ENCODE peak calls at places on chromosomes 12 and 14, in seven cellular contexts. K, H, Q, S, U, W and A are unnamed samples.

GRCh38 chr14:27372771-27373170 is 774.9 kb upstream of the NOVA1 start:
- DNase-seq in H (no peak), K (no peak), W (no peak), Q (no peak), S (no peak), U (no peak), A (no peak)

GRCh38 chr12:105457026-105457425 is 126.5 kb downstream of the C12orf75 start:
- DNase-seq in W (no peak), H (no peak), S (no peak), K (no peak), U (no peak), Q (no peak), A (no peak)

GRCh38 chr12:6961278-6961694 is 9.2 kb downstream of the PHB2 start:
- DNase-seq in K (peak; percentile 73), W (no peak), S (peak; percentile 81), H (peak; percentile 78), U (no peak), Q (peak; percentile 80), A (peak; percentile 66)

GRCh38 chr14:63045612-63046320 is 508 bp upstream of the KCNH5 start:
- DNase-seq in W (peak; percentile 23), H (peak; percentile 21), S (peak; percentile 18), U (peak; percentile 86), Q (peak; percentile 13), K (peak; percentile 42), A (peak; percentile 1)

GRCh38 chr14:72621387-72622065 is 272.4 kb downstream of the DPF3 start:
- DNase-seq in Q (no peak), U (no peak), S (no peak), W (no peak), H (no peak), K (no peak), A (no peak)

GRCh38 chr14:34173916-34174315 is 223.0 kb upstream of the EGLN3 start:
- DNase-seq in K (no peak), H (no peak), S (no peak), Q (no peak), U (no peak), W (no peak), A (no peak)

GRCh38 chr12:9872743-9873142 is 3.6 kb upstream of the CLEC2B start:
- DNase-seq in W (no peak), S (no peak), K (peak; percentile 84), Q (no peak), U (peak; percentile 75), H (no peak), A (no peak)

GRCh38 chr12:24380122-24380521 is 430.7 kb upstream of the SOX5 start:
- DNase-seq in Q (no peak), K (no peak), H (peak; percentile 45), W (no peak), U (no peak), S (no peak), A (no peak)

GRCh38 chr12:115341442-115341841 is 657.5 kb upstream of the TBX3 start:
- DNase-seq in H (peak; percentile 100), Q (peak; percentile 84), S (peak; percentile 82), U (no peak), W (peak; percentile 100), K (peak; percentile 100), A (peak; percentile 96)

GRCh38 chr14:22178330-22178981 is 410.6 kb downstream of the DAD1 start:
- DNase-seq in U (no peak), Q (no peak), K (no peak), W (peak; percentile 9), H (peak; percentile 14), S (no peak), A (no peak)

GRCh38 chr12:15534870-15535269 is 212.6 kb downstream of the PTPRO start:
- DNase-seq in S (no peak), W (peak; percentile 48), Q (no peak), K (no peak), U (no peak), H (peak; percentile 80), A (peak; percentile 53)
- H3K4me3 ChIP-seq in S (no peak overlapping the region), W (no peak overlapping the region), Q (no peak overlapping the region), K (no peak overlapping the region), U (no peak overlapping the region), H (no peak overlapping the region), A (no peak overlapping the region)

GRCh38 chr14:99575043-99576023 is 28.7 kb downstream of the CCDC85C start:
- DNase-seq in S (no peak), W (peak; percentile 19), H (no peak), K (peak; percentile 26), Q (no peak), U (peak; percentile 71), A (peak; percentile 43)
- TF ChIP-seq CTCF in S (peak; percentile 20), W (peak; percentile 22), H (no peak), K (peak; percentile 30), Q (no peak), U (peak; percentile 62), A (peak; percentile 18)

GRCh38 chr12:62631531-62632520 is 165.2 kb downstream of the MON2 start:
- DNase-seq in S (peak; percentile 76), Q (peak; percentile 55), U (peak; percentile 55), W (peak; percentile 97), H (peak; percentile 90), K (peak; percentile 44), A (peak; percentile 96)
- H3K4me3 ChIP-seq in S (peak overlapping the region; percentile 43), Q (peak overlapping the region; percentile 73), U (peak overlapping the region; percentile 65), W (peak overlapping the region; percentile 56), H (peak overlapping the region; percentile 53), K (peak overlapping the region; percentile 14), A (peak overlapping the region; percentile 28)

GRCh38 chr14:85280074-85280473 is 249.9 kb upstream of the FLRT2 start:
- DNase-seq in W (no peak), K (peak; percentile 24), S (no peak), H (peak; percentile 16), Q (no peak), U (no peak), A (no peak)

GRCh38 chr14:85273099-85273677 is 256.8 kb upstream of the FLRT2 start:
- DNase-seq in U (no peak), Q (no peak), S (no peak), K (no peak), H (no peak), W (peak; percentile 33), A (peak; percentile 9)

GRCh38 chr14:85279407-85279806 is 250.5 kb upstream of the FLRT2 start:
- DNase-seq in K (no peak), U (no peak), S (no peak), H (no peak), Q (no peak), W (no peak), A (no peak)

GRCh38 chr14:85273952-85274351 is 256.0 kb upstream of the FLRT2 start:
- DNase-seq in U (no peak), W (no peak), H (no peak), K (no peak), Q (no peak), S (no peak), A (no peak)

DNA sequence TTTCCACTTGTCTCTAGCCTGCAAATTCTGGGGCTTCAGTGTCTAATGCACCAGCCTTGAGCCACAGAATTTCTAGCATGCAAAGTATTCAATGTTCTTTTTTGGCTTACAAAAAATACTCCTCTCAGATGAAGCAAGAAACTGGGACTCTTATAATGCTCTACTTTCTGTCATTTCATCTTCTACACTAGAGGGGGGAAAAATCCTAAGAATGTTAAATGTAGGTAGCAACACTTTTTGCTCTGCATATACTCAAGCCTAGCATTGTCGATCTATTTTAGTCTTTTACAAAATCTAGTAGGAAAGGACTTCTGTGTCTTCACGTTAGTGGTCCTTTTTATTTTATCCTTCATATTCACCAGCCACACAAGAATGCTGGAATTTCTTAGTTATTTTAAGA is 253.1 kb upstream of the FLRT2 start:
- DNase-seq in U (no peak), Q (no peak), H (no peak), K (no peak), S (no peak), W (peak; percentile 53), A (peak; percentile 12)
- TF ChIP-seq CTCF in U (no peak), Q (no peak), H (no peak), K (no peak), S (no peak), W (peak; percentile 9), A (no peak)

DNA sequence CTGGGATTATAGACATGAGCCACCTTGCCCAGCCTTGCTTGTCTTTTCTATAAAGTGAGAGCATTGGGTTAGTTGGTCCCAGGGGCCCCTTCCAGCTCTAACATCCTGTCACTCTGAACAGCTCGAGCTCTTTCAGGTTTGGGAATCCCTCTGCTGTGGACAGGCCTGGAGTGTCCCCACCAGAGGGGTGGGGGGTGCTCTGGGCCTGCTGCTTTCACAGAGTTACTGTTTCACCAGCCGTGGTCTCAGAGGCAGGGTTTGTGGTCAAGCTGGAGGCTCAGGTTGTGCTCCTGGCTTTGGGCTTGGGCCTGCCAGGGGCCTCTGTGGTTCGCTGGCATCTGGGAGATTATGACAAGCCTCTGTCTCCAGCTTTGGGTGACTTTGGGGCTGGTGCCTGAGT is 59.7 kb downstream of the FBXL14 start:
- DNase-seq in W (no peak), H (no peak), S (no peak), U (no peak), Q (no peak), K (no peak), A (no peak)
- H3K4me3 ChIP-seq in W (no peak overlapping the region), H (peak overlapping the region; percentile 1), S (no peak overlapping the region), U (no peak overlapping the region), Q (no peak overlapping the region), K (no peak overlapping the region), A (no peak overlapping the region)

DNA sequence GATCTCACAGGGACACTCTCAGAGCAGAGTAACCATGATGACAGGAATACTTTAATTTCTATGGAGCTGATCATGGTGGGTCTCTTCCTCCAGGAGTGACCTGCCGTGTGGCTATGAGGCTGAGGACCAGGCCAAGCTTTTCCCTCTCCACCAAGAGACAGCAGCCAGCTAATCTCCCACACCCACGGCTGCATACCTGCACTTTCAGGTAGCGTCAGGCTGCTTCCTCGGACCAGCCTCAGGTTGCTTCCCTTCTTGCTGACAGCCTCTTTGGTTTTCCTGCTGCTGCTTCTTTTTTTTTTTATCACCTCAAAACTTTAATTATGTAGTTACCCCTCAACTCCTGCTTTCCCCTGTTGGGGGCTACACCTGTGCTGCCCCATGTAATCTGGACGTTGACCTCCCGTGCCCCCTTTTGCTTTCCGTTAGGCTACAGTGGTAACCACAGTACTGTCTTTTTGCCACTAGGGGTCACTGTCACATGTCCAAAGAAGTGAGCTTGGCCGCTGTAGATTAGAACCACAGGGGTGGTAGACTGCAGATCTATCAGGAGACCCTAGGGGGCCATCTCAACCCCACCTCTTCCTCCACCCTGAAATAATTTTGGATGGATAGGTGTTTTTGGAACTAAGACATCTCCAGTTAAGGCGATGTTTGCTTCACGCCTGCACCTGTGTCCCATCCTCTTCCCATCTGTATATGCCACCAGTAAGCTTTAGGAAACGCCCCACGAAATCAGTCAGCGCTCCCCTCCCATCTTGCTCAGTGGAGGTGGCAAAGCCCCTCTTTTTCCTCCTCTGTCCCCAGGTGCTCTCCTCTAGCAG is 7.8 kb upstream of the PIP4K2C start:
- DNase-seq in U (peak; percentile 79), Q (peak; percentile 27), W (peak; percentile 87), H (peak; percentile 85), S (peak; percentile 58), K (peak; percentile 44), A (peak; percentile 77)
- TF ChIP-seq CTCF in U (peak; percentile 85), Q (peak; percentile 94), W (peak; percentile 92), H (peak; percentile 98), S (peak; percentile 95), K (peak; percentile 93), A (peak; percentile 90)